ENCODE peak calls at places on chromosome 11, in ten cellular contexts. G is SK-N-SH, S is suprapubic skin, A is H1, J is breast epithelium, Y is HL-60, Q is K562, V is transverse colon, F is GM12878, P is HCT116. K is an unnamed sample.

GRCh38 chr11:75576445-75577049 is 14.5 kb downstream of the SERPINH1 start:
- DNase-seq in F (peak), V (peak), G (no peak), A (no peak), Y (no peak), S (no peak), J (peak), P (no peak), Q (no peak), K (no peak)

GRCh38 chr11:5102246-5102645 is 32.9 kb downstream of the OR52E1 start:
- DNase-seq in S (no peak), A (no peak), F (no peak), P (no peak), Q (no peak), J (no peak), V (no peak), Y (no peak), G (no peak), K (no peak)

GRCh38 chr11:129946256-129946655 is 50.9 kb upstream of the NFRKB start:
- DNase-seq in V (no peak), A (no peak), S (no peak), J (no peak), F (no peak), G (no peak), P (no peak), Y (no peak), Q (no peak), K (no peak)

GRCh38 chr11:132559371-132560036 is 972.8 kb downstream of the OPCML start:
- DNase-seq in P (no peak), A (no peak), G (peak), V (no peak), J (no peak), Y (no peak), S (no peak), F (no peak), Q (no peak), K (peak)

GRCh38 chr11:107719062-107719461 is 7.2 kb upstream of the SLN start:
- DNase-seq in G (no peak), F (no peak), P (no peak), J (no peak), S (no peak), Y (no peak), V (no peak), A (no peak), Q (no peak), K (no peak)

GRCh38 chr11:14449302-14449714 is 50.3 kb downstream of the COPB1 start:
- DNase-seq in P (no peak), Y (no peak), Q (no peak), V (no peak), A (no peak), F (no peak), G (peak), J (no peak), S (no peak), K (no peak)

GRCh38 chr11:93330446-93330984 is at the start of gene DEUP1:
- DNase-seq in J (peak), G (peak), V (peak), F (no peak), P (no peak), Y (no peak), Q (peak), A (no peak), S (no peak), K (no peak)

GRCh38 chr11:75140269-75141138 is 10.4 kb upstream of the SLCO2B1 start:
- DNase-seq in S (no peak), Y (peak), Q (peak), J (peak), V (peak), P (peak), G (peak), F (peak), A (peak), K (no peak)

GRCh38 chr11:94272738-94273313 is 31.6 kb upstream of the IZUMO1R start:
- DNase-seq in G (no peak), S (no peak), F (no peak), J (no peak), P (no peak), Y (no peak), A (no peak), Q (no peak), V (no peak), K (no peak)

GRCh38 chr11:18733202-18733601 is 7.2 kb upstream of the IGSF22 start:
- DNase-seq in P (no peak), A (no peak), G (no peak), V (no peak), F (no peak), J (no peak), Y (no peak), S (no peak), Q (no peak), K (no peak)

GRCh38 chr11:108206171-108206570 is 16.3 kb downstream of the NPAT start:
- DNase-seq in S (no peak), F (no peak), J (no peak), A (no peak), G (no peak), Q (no peak), V (no peak), Y (no peak), P (no peak), K (no peak)

GRCh38 chr11:134950692-134951304 is 538.8 kb upstream of the B3GAT1 start:
- DNase-seq in A (no peak), V (no peak), Q (no peak), S (no peak), G (no peak), Y (no peak), J (no peak), P (no peak), F (no peak), K (peak)

GRCh38 chr11:5288108-5288911 is 13.4 kb downstream of the OR51B4 start:
- DNase-seq in F (no peak), P (no peak), Y (no peak), V (no peak), G (no peak), J (no peak), S (no peak), A (no peak), Q (peak), K (no peak)

GRCh38 chr11:57311109-57311936 is 13.4 kb downstream of the TNKS1BP1 start:
- DNase-seq in Y (no peak), S (peak), A (peak), Q (peak), F (peak), V (peak), P (peak), G (peak), J (peak), K (peak)

GRCh38 chr11:24575392-24575791 is 78.5 kb downstream of the LUZP2 start:
- DNase-seq in V (no peak), J (no peak), S (no peak), P (no peak), G (no peak), Q (no peak), Y (no peak), A (no peak), F (no peak), K (no peak)

GRCh38 chr11:59647245-59647965 is 21.4 kb downstream of the PATL1 start:
- DNase-seq in P (no peak), G (no peak), S (no peak), V (no peak), Q (no peak), J (no peak), F (no peak), Y (no peak), A (no peak), K (no peak)

GRCh38 chr11:62705401-62705800 is 1.8 kb downstream of the BSCL2 start:
- DNase-seq in G (peak), Q (peak), P (no peak), F (no peak), S (no peak), A (no peak), V (no peak), Y (no peak), J (no peak), K (no peak)

GRCh38 chr11:95264881-95265280 is 33.9 kb upstream of the SESN3 start:
- DNase-seq in V (no peak), G (no peak), J (no peak), Y (no peak), Q (no peak), S (no peak), F (no peak), P (no peak), A (no peak), K (no peak)

GRCh38 chr11:4713241-4713640 is 8.7 kb downstream of the MMP26 start:
- DNase-seq in J (no peak), S (no peak), Q (no peak), Y (no peak), G (no peak), V (no peak), A (no peak), F (no peak), P (no peak), K (no peak)

GRCh38 chr11:114172871-114173444 is 113.4 kb downstream of the ZBTB16 start:
- DNase-seq in Q (no peak), S (no peak), G (no peak), A (no peak), V (no peak), P (no peak), J (no peak), Y (no peak), F (no peak), K (no peak)

GRCh38 chr11:6742260-6742659 is 29.5 kb downstream of the OR2AG2 start:
- DNase-seq in F (no peak), S (no peak), Q (no peak), J (no peak), P (no peak), Y (no peak), V (no peak), A (no peak), G (no peak), K (no peak)

GRCh38 chr11:80462211-80462610 is 1021.4 kb upstream of the TENM4 start:
- DNase-seq in Y (no peak), J (no peak), S (no peak), G (no peak), A (no peak), P (no peak), Q (no peak), F (no peak), V (no peak), K (no peak)

GRCh38 chr11:125063429-125064043 is 431 bp downstream of the SLC37A2 start:
- DNase-seq in Y (no peak), G (no peak), P (no peak), F (no peak), A (no peak), S (no peak), J (no peak), V (no peak), Q (no peak), K (peak)

GRCh38 chr11:59200421-59200746 is 12.3 kb downstream of the MPEG1 start:
- DNase-seq in P (no peak), F (no peak), G (no peak), S (no peak), J (no peak), V (no peak), Q (no peak), Y (no peak), A (no peak), K (no peak)

GRCh38 chr11:2327032-2327431 is 25.2 kb downstream of the TSPAN32 start:
- DNase-seq in F (no peak), A (no peak), P (no peak), J (peak), V (no peak), G (no peak), Q (no peak), S (peak), Y (no peak), K (no peak)

GRCh38 chr11:90635145-90635544 is 412.3 kb upstream of the CHORDC1 start:
- DNase-seq in F (no peak), J (no peak), G (no peak), A (no peak), V (no peak), S (no peak), P (no peak), Q (no peak), Y (no peak), K (no peak)

GRCh38 chr11:112267188-112267591 is 6.5 kb upstream of the PLET1 start:
- DNase-seq in F (no peak), S (no peak), Q (no peak), A (no peak), P (no peak), V (no peak), Y (no peak), G (no peak), J (no peak), K (no peak)

GRCh38 chr11:44066732-44067131 is 662 bp downstream of the ACCS start:
- DNase-seq in S (no peak), G (peak), P (peak), A (no peak), J (no peak), F (no peak), V (peak), Y (no peak), Q (peak), K (no peak)

GRCh38 chr11:115377882-115378296 is 126.3 kb downstream of the CADM1 start:
- DNase-seq in A (no peak), J (no peak), S (no peak), F (no peak), Y (no peak), P (no peak), G (no peak), Q (no peak), V (no peak), K (no peak)

GRCh38 chr11:111933872-111934271 is 3.3 kb upstream of the DIXDC1 start:
- DNase-seq in G (no peak), Q (no peak), A (no peak), S (no peak), V (no peak), Y (no peak), P (no peak), J (no peak), F (no peak), K (no peak)

GRCh38 chr11:9109858-9110731 is 18.7 kb upstream of the SCUBE2 start:
- DNase-seq in P (no peak), G (no peak), J (no peak), Q (no peak), A (no peak), V (no peak), F (no peak), S (no peak), Y (no peak), K (peak)

GRCh38 chr11:93614111-93614784 is 47.2 kb upstream of the CEP295 start:
- DNase-seq in Y (no peak), J (no peak), A (no peak), Q (peak), S (no peak), F (no peak), G (peak), P (peak), V (no peak), K (no peak)

GRCh38 chr11:17076517-17077239 is 789 bp downstream of the RPS13 start:
- DNase-seq in V (no peak), Q (no peak), P (no peak), F (no peak), A (no peak), J (no peak), Y (no peak), S (no peak), G (no peak), K (no peak)

GRCh38 chr11:62399868-62400245 is 19.0 kb upstream of the SCGB1A1 start:
- DNase-seq in S (no peak), F (no peak), Y (no peak), P (no peak), Q (no peak), A (no peak), J (peak), G (no peak), V (no peak), K (no peak)

GRCh38 chr11:46339816-46340215 is 7.4 kb upstream of the DGKZ start:
- DNase-seq in V (no peak), P (no peak), A (no peak), Q (no peak), J (no peak), F (no peak), S (no peak), Y (no peak), G (no peak), K (no peak)

GRCh38 chr11:10314199-10315072 is 9.6 kb downstream of the ADM start:
- DNase-seq in V (no peak), S (no peak), A (no peak), P (no peak), F (peak), G (no peak), Q (no peak), Y (peak), J (no peak), K (no peak)

GRCh38 chr11:61359541-61359940 is 2.1 kb downstream of the CYB561A3 start:
- DNase-seq in Y (no peak), S (no peak), A (no peak), F (no peak), V (peak), P (no peak), J (no peak), Q (no peak), G (no peak), K (no peak)

GRCh38 chr11:118057424-118058145 is 19.3 kb upstream of the TMPRSS4 start:
- DNase-seq in A (no peak), F (no peak), J (peak), P (no peak), Y (no peak), G (no peak), S (peak), V (peak), Q (no peak), K (no peak)

GRCh38 chr11:10648896-10649295 is 44.7 kb downstream of the IRAG1 start:
- DNase-seq in A (no peak), Q (no peak), J (no peak), S (peak), P (no peak), Y (no peak), G (no peak), V (no peak), F (no peak), K (no peak)

GRCh38 chr11:60130496-60130895 is 42.0 kb downstream of the MS4A2 start:
- DNase-seq in G (peak), P (peak), Y (no peak), Q (peak), A (peak), J (no peak), F (no peak), S (no peak), V (peak), K (no peak)

GRCh38 chr11:36793542-36793926 is 195.5 kb upstream of the RAG2 start:
- DNase-seq in Y (no peak), S (no peak), A (no peak), Q (no peak), V (no peak), G (peak), F (no peak), P (no peak), J (no peak), K (no peak)
- TF ChIP-seq CTCF in Y (no peak), S (no peak), A (peak), Q (no peak), V (no peak), G (peak), F (no peak), P (no peak), J (no peak), K (no peak)

GRCh38 chr11:13304655-13305340 is 27.2 kb downstream of the BMAL1 start:
- DNase-seq in S (no peak), Q (no peak), F (no peak), Y (no peak), A (no peak), P (no peak), G (no peak), J (no peak), V (no peak), K (no peak)
- TF ChIP-seq POLR2AphosphoS5 in S (no peak), Q (no peak), F (no peak), Y (no peak), A (no peak), P (no peak), G (no peak), J (no peak), V (no peak), K (no peak)

DNA sequence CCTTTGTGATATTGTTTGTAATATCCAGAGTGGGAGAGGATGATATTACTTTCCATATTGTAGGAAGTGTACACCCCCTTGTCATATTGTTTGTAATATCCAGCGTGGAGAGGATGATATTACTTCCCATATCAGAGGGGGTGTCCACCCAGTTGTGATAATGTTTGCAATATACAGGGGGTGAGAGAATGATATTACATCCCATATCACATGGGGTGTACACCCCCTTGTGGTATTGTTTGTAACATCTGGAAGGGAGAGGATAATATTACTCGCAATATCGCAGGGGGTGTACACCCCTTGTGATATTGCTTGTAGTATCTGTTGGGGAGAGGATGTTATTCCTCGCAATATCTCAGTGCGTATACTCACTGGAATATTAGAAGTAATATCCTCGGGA is 61.5 kb downstream of the PRSS23 start:
- DNase-seq in Y (no peak), J (no peak), A (no peak), V (no peak), F (no peak), P (no peak), S (no peak), G (no peak), Q (no peak), K (no peak)
- TF ChIP-seq CTCF in Y (no peak), J (no peak), A (no peak), V (no peak), F (no peak), P (no peak), S (no peak), G (no peak), Q (no peak), K (no peak)

DNA sequence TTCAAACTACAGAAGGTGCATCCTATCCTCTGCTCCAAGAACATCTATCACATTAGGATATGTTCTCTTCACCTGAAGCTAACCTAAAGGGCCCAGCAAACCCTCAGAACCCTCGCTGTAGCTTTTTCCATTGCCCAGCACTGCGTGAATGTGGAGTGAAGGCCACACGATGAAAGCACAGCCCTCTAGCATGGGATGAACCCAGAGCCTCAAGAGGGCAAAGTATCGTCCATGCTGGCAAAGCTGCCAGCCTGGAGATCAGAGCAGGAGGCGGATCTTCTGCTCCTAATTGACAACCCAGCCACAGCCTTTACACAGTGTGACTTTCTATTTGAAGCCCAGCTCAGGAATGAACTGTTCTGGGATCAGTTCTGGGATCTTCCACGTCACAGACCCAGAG is 65.1 kb upstream of the USP47 start:
- DNase-seq in F (no peak), G (no peak), S (no peak), J (no peak), P (no peak), V (no peak), Q (no peak), Y (no peak), A (no peak), K (no peak)
- TF ChIP-seq POLR2AphosphoS5 in F (no peak), G (no peak), S (no peak), J (no peak), P (no peak), V (no peak), Q (no peak), Y (no peak), A (no peak), K (no peak)

DNA sequence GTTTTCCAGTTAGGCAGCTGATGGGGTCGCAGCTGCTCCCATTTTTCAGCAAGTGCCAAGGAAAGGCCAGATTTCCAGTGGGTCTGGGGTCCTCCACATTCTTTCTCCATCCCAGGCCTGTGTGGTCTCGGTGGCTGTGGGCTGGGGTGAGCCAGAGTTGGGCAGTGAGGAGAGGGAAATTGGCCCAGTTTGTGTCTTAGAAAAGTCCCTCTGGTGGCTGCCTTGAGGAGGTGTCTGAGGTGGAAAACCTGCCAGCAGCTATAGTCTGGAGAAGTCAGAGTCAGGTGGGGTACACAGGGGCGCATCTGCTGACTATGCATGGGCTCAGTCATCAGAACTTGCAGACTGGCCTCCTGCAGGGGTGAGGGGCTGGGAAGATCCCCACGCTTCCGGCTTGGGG is 30.5 kb downstream of the MRGPRD start:
- DNase-seq in Q (peak), P (peak), Y (no peak), F (no peak), A (no peak), J (no peak), V (no peak), G (peak), S (no peak), K (no peak)
- TF ChIP-seq CTCF in Q (peak), P (peak), Y (peak), F (peak), A (peak), J (no peak), V (peak), G (peak), S (no peak), K (peak)

DNA sequence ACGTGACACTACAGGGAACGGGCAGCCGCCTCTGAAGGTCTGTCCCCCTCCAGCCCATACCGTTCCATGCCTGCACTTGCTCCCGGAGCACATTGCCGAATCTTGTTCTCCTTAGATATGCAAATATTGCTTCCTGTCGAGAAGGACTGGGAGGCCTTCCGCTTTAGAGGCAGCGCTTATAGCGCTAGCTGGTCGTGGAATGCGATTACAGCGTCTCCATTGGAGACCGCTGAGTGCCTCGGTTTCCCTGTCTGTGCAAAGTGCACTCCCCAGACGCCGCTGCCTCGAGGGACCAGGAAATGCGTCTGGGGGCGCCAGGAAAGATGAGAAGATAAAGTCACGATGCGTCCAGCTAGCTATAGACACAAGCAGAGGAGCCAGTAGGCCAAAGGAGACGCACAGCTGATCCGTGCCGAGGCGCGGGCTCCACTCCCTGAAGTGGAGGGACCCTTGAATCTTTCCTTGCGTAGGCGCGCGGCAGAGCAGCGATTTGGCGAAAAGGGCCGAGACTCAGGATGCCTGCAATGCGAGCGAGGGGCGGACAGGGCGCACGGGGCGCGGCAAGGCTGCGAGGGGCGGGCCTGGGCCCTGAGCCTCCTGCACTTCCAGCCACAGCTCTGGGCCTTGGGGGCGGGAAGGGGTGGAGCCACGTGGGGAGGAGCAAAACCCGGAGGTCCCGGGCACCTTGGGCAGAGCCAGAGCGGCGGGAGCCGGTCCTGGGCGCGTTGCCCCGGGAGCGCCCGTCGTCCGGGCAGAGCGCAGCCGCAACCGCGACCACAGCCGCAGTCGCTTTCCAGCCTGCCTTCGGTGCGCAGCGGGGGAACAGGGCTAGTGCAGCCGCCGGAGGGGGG is at the start of gene RASSF10:
- DNase-seq in Y (no peak), P (no peak), J (peak), V (peak), F (no peak), A (peak), Q (no peak), S (no peak), G (peak), K (no peak)
- TF ChIP-seq POLR2AphosphoS5 in Y (no peak), P (no peak), J (no peak), V (peak), F (no peak), A (no peak), Q (no peak), S (no peak), G (no peak), K (peak)

K was measured in esophagus muscularis mucosa.